ENCODE peak calls at places on chromosomes 5 and 9, in five cellular contexts. T, F, U, I and J are unnamed samples.

GRCh38 chr9:117304613-117305012 is 110.2 kb downstream of the ASTN2 start:
- DNase-seq in F (no peak), T (no peak), U (no peak), I (no peak), J (no peak)

GRCh38 chr5:20370061-20370460 is 382.1 kb upstream of the CDH18 start:
- DNase-seq in I (no peak), U (no peak), F (no peak), T (no peak), J (no peak)

GRCh38 chr9:114080195-114080772 is 2.2 kb upstream of the AMBP start:
- DNase-seq in U (no peak), F (no peak), T (no peak), I (no peak), J (no peak)

GRCh38 chr9:78871452-78872331 is 574.8 kb downstream of the PSAT1 start:
- DNase-seq in F (peak; percentile 33), I (no peak), U (peak; percentile 95), T (peak; percentile 22), J (no peak)

GRCh38 chr9:99071313-99072039 is 33.4 kb upstream of the TGFBR1 start:
- DNase-seq in I (no peak), U (peak; percentile 48), F (no peak), T (no peak), J (no peak)

GRCh38 chr5:71588533-71588885 is 1.4 kb downstream of the MCCC2 start:
- DNase-seq in T (no peak), U (no peak), I (no peak), F (no peak), J (no peak)

GRCh38 chr9:17802249-17802857 is 223.5 kb downstream of the SH3GL2 start:
- DNase-seq in U (peak; percentile 16), I (no peak), T (no peak), F (peak; percentile 10), J (no peak)

GRCh38 chr5:116824751-116825438 is 250.3 kb upstream of the SEMA6A start:
- DNase-seq in T (peak; percentile 72), U (no peak), F (peak; percentile 26), I (no peak), J (no peak)

GRCh38 chr9:120878188-120879130 is 1.5 kb upstream of the PHF19 start:
- DNase-seq in U (no peak), I (no peak), T (no peak), F (no peak), J (no peak)

GRCh38 chr9:124297915-124298645 is 40.3 kb downstream of the NEK6 start:
- DNase-seq in T (no peak), I (no peak), F (no peak), U (no peak), J (no peak)

GRCh38 chr9:29208670-29209069 is 1635.4 kb upstream of the C9orf72 start:
- DNase-seq in T (no peak), I (no peak), F (no peak), U (no peak), J (no peak)

GRCh38 chr9:37953775-37954437 is 50.0 kb upstream of the SLC25A51 start:
- DNase-seq in T (peak; percentile 51), F (peak; percentile 56), I (no peak), U (peak; percentile 100), J (no peak)

GRCh38 chr9:115250646-115251045 is 132.7 kb upstream of the TNC start:
- DNase-seq in F (peak; percentile 80), T (no peak), U (peak; percentile 98), I (peak; percentile 31), J (no peak)

GRCh38 chr9:88270398-88270797 is 117.8 kb upstream of the SPIN1 start:
- DNase-seq in I (no peak), T (no peak), F (no peak), U (no peak), J (no peak)

GRCh38 chr5:166165600-166165999 is 2125.8 kb upstream of the WWC1 start:
- DNase-seq in I (peak; percentile 28), U (no peak), F (peak; percentile 53), T (no peak), J (peak; percentile 37)

GRCh38 chr9:117464941-117465616 is 50.2 kb upstream of the ASTN2 start:
- DNase-seq in U (no peak), F (no peak), T (no peak), I (no peak), J (no peak)

GRCh38 chr9:124769451-124770358 is 1.4 kb downstream of the NR6A1 start:
- DNase-seq in U (no peak), F (no peak), T (no peak), I (peak; percentile 65), J (no peak)

GRCh38 chr9:77417570-77417969 is 230.6 kb downstream of the GNA14 start:
- DNase-seq in T (peak; percentile 14), U (peak; percentile 79), F (peak; percentile 51), I (no peak), J (no peak)

GRCh38 chr9:127783111-127783621 is 2.7 kb upstream of the CDK9 start:
- DNase-seq in I (no peak), U (no peak), T (no peak), F (no peak), J (no peak)

GRCh38 chr9:72497476-72498065 is 23.8 kb upstream of the TMC1 start:
- DNase-seq in U (no peak), F (no peak), I (no peak), T (no peak), J (no peak)

GRCh38 chr5:161311965-161312364 is 234.6 kb downstream of the GABRB2 start:
- DNase-seq in U (no peak), I (no peak), F (no peak), T (no peak), J (no peak)

GRCh38 chr9:17349816-17350215 is 215.0 kb downstream of the CNTLN start:
- DNase-seq in I (no peak), T (no peak), F (peak; percentile 49), U (peak; percentile 71), J (no peak)

GRCh38 chr5:15645376-15645775 is 145.4 kb downstream of the FBXL7 start:
- DNase-seq in F (peak; percentile 75), U (peak; percentile 16), T (no peak), I (no peak), J (no peak)

GRCh38 chr9:134456740-134457315 is 130.6 kb downstream of the RXRA start:
- DNase-seq in T (no peak), I (no peak), F (no peak), U (no peak), J (no peak)

GRCh38 chr5:181161534-181162175 is 14.3 kb downstream of the OR2V2 start:
- DNase-seq in F (no peak), U (no peak), I (no peak), T (no peak), J (no peak)

GRCh38 chr5:97425511-97425910 is 242.5 kb upstream of the RIOK2 start:
- DNase-seq in F (peak; percentile 61), I (peak; percentile 40), U (peak; percentile 16), T (no peak), J (peak; percentile 8)

GRCh38 chr5:119212666-119213065 is 141.8 kb downstream of the DMXL1 start:
- DNase-seq in F (no peak), U (no peak), T (no peak), I (no peak), J (no peak)

GRCh38 chr9:130117816-130118632 is 54.2 kb upstream of the NCS1 start:
- DNase-seq in F (peak; percentile 42), T (no peak), U (peak; percentile 76), I (no peak), J (no peak)

DNA sequence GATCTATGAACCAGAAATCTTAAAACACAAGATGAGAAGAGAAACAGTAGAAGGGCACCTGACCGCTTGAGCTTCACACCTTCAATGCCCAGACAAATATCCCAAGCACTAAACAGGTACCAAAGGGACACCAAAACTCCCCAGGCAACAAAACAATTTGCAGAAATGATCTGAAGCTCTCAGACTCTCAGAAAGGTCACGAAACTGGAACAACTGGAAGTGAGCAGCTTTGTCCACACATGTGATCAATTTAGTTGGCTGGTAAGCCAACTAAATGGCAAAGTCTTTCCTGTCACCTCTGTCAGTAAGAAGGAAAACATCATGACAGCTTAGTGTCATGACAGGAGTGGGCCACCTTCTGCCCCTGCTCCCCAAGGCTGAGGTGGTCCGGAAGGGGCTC is 4.1 kb downstream of the IPPK start:
- DNase-seq in U (no peak), I (no peak), T (no peak), F (no peak), J (no peak)
- H3K4me1 ChIP-seq in U (peaks cover 13% of the 10 kb centered on the region), I (peaks cover 14% of the 10 kb centered on the region), T (peaks cover 9% of the 10 kb centered on the region), F (peaks cover 3% of the 10 kb centered on the region), J (peaks cover 12% of the 10 kb centered on the region)

GRCh38 chr9:5839572-5839902 is 6.6 kb upstream of the ERMP1 start:
- DNase-seq in T (no peak), I (no peak), U (no peak), F (no peak), J (no peak)
- H2BK120ac ChIP-seq in T (peak overlapping the region; percentile 74), I (no peak overlapping the region), U (peak overlapping the region; percentile 0), F (peak overlapping the region; percentile 86), J (no peak overlapping the region)

DNA sequence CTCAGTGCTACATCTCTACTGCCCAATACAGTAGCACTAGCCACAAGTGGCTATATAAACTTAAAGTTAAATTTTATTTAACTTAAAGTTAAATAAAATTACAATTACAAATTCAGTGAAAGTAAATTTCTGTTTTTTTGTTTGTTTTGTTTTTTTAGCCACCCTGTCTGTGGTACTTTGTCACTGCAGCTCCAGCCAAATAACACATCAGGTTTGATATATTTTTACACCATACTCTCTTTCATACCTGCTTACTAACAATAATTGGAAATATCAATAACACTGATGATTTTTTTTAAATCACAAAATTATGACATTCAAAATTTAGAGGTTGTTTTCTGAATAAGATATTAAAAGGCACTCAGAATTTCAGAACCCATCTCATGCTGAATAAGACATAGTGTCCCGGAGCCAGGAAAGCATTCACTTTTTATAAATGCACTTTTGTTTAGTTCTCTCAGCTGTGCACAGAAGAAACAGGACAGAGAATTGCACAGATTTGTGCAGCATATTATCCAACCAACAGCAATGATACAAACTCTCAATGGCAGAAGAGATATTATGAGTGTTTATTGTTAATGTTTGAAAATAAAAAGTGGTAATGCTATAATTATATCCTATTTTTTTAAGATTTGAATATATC is 92.6 kb downstream of the EDIL3 start:
- DNase-seq in F (no peak), I (no peak), T (no peak), U (no peak), J (no peak)
- H3K9ac ChIP-seq in F (no peak overlapping the region), I (no peak overlapping the region), T (no peak overlapping the region), U (no peak overlapping the region), J (no peak overlapping the region)

GRCh38 chr9:131409458-131409992 is 15.6 kb downstream of the PRRC2B start:
- DNase-seq in T (no peak), U (no peak), I (no peak), F (no peak), J (no peak)
- H3K4me1 ChIP-seq in T (peaks cover 33% of the 10 kb centered on the region), U (peaks cover 42% of the 10 kb centered on the region), I (peaks cover 27% of the 10 kb centered on the region), F (peaks cover 38% of the 10 kb centered on the region), J (peaks cover 32% of the 10 kb centered on the region)